ENCODE peak calls at places on chromosomes 6 and 20, in four cellular contexts. H is activated CD8-positive, alpha-beta T cell treated with anti-CD3 and anti-CD28 coated beads for 36 hours; A is stimulated activated naive CD8-positive, alpha-beta T cell treated with anti-CD3 and anti-CD28 coated beads, Interleukin-15, Interleukin-2, amounts not matched to agents 100 U/mL and 50 U/mL, for 24 hours; X is hippocampal formation. W is an unnamed sample.

GRCh38 chr20:49886571-49887203 is 28.6 kb downstream of the SPATA2 start:
- DNase-seq in H (no peak), A (no peak), X (no peak), W (no peak)

GRCh38 chr6:121510568-121511177 is 75.2 kb downstream of the GJA1 start:
- DNase-seq in H (no peak), A (no peak), X (no peak), W (no peak)

GRCh38 chr6:137699036-137699683 is 167.9 kb upstream of the TNFAIP3 start:
- DNase-seq in H (peak; percentile 74), A (no peak), X (no peak), W (no peak)

GRCh38 chr20:50559149-50559548 is 49.0 kb downstream of the PTPN1 start:
- DNase-seq in H (no peak), A (no peak), X (no peak), W (no peak)

GRCh38 chr6:90468080-90468479 is 118.8 kb downstream of the MAP3K7 start:
- DNase-seq in H (peak; percentile 71), A (peak; percentile 47), X (no peak), W (peak; percentile 37)

GRCh38 chr6:98020222-98020621 is 737.2 kb upstream of the MMS22L start:
- DNase-seq in H (no peak), A (no peak), X (no peak), W (no peak)

GRCh38 chr6:431986-432385 is 40.4 kb downstream of the IRF4 start:
- DNase-seq in H (peak; percentile 90), A (peak; percentile 72), X (no peak), W (no peak)

GRCh38 chr6:24774696-24775519 is at the start of gene GMNN:
- DNase-seq in H (peak; percentile 99), A (peak; percentile 100), X (peak; percentile 95), W (peak; percentile 98)

GRCh38 chr6:149246691-149247384 is 70.7 kb upstream of the TAB2 start:
- DNase-seq in H (no peak), A (no peak), X (no peak), W (no peak)

GRCh38 chr20:35023624-35024023 is 68.0 kb downstream of the MYH7B start:
- DNase-seq in H (no peak), A (no peak), X (no peak), W (no peak)

GRCh38 chr6:8218861-8219260 is 116.5 kb upstream of the EEF1E1 start:
- DNase-seq in H (no peak), A (no peak), X (no peak), W (no peak)

W was measured in ELF-1.